ENCODE peak calls at places on chromosomes 2 and 18, in nine cellular contexts. One of them, this sample, is unnamed.

GRCh38 chr2:219082332-219082958 is 21.7 kb upstream of the IHH start:
- DNase-seq in uterus: no peak
- DNase-seq in fibroblast of lung: no peak
- DNase-seq in SK-N-SH: no peak
- DNase-seq in right lobe of liver: peak
- DNase-seq in CD4-positive, alpha-beta T cell: no peak
- DNase-seq in HL-60: no peak
- DNase-seq in WTC11: no peak
- DNase-seq in lower lobe of right lung: peak
- DNase-seq in this sample: no peak

GRCh38 chr2:36808386-36808785 is 111.9 kb downstream of the VIT start:
- DNase-seq in uterus: no peak
- DNase-seq in fibroblast of lung: no peak
- DNase-seq in SK-N-SH: no peak
- DNase-seq in right lobe of liver: no peak
- DNase-seq in CD4-positive, alpha-beta T cell: no peak
- DNase-seq in HL-60: no peak
- DNase-seq in WTC11: no peak
- DNase-seq in lower lobe of right lung: no peak
- DNase-seq in this sample: no peak

GRCh38 chr2:190270298-190270697 is 49.3 kb downstream of the HIBCH start:
- DNase-seq in uterus: no peak
- DNase-seq in fibroblast of lung: peak
- DNase-seq in SK-N-SH: no peak
- DNase-seq in right lobe of liver: no peak
- DNase-seq in CD4-positive, alpha-beta T cell: no peak
- DNase-seq in HL-60: no peak
- DNase-seq in WTC11: no peak
- DNase-seq in lower lobe of right lung: no peak
- DNase-seq in this sample: no peak

GRCh38 chr2:128773641-128774319 is 455.1 kb upstream of the HS6ST1 start:
- DNase-seq in uterus: no peak
- DNase-seq in fibroblast of lung: no peak
- DNase-seq in SK-N-SH: no peak
- DNase-seq in right lobe of liver: peak
- DNase-seq in CD4-positive, alpha-beta T cell: no peak
- DNase-seq in HL-60: no peak
- DNase-seq in WTC11: no peak
- DNase-seq in lower lobe of right lung: no peak
- DNase-seq in this sample: no peak

GRCh38 chr2:201440182-201440581 is 11.1 kb downstream of the TRAK2 start:
- DNase-seq in uterus: no peak
- DNase-seq in fibroblast of lung: no peak
- DNase-seq in SK-N-SH: peak
- DNase-seq in right lobe of liver: peak
- DNase-seq in CD4-positive, alpha-beta T cell: no peak
- DNase-seq in HL-60: no peak
- DNase-seq in WTC11: no peak
- DNase-seq in lower lobe of right lung: no peak
- DNase-seq in this sample: peak

GRCh38 chr2:109513749-109514588 is 99.8 kb downstream of the SEPTIN10 start:
- DNase-seq in uterus: peak
- DNase-seq in fibroblast of lung: peak
- DNase-seq in SK-N-SH: peak
- DNase-seq in right lobe of liver: no peak
- DNase-seq in CD4-positive, alpha-beta T cell: no peak
- DNase-seq in HL-60: no peak
- DNase-seq in WTC11: no peak
- DNase-seq in lower lobe of right lung: no peak
- DNase-seq in this sample: peak

GRCh38 chr2:8279506-8279905 is 402.4 kb upstream of the ID2 start:
- DNase-seq in uterus: no peak
- DNase-seq in fibroblast of lung: no peak
- DNase-seq in SK-N-SH: no peak
- DNase-seq in right lobe of liver: no peak
- DNase-seq in CD4-positive, alpha-beta T cell: no peak
- DNase-seq in HL-60: no peak
- DNase-seq in WTC11: no peak
- DNase-seq in lower lobe of right lung: no peak
- DNase-seq in this sample: no peak

GRCh38 chr2:239000500-239001073 is 152.7 kb downstream of the TWIST2 start:
- DNase-seq in uterus: no peak
- DNase-seq in fibroblast of lung: no peak
- DNase-seq in SK-N-SH: no peak
- DNase-seq in right lobe of liver: no peak
- DNase-seq in CD4-positive, alpha-beta T cell: peak
- DNase-seq in HL-60: no peak
- DNase-seq in WTC11: no peak
- DNase-seq in lower lobe of right lung: no peak
- DNase-seq in this sample: no peak

GRCh38 chr2:156333951-156334495 is 1.5 kb upstream of the NR4A2 start:
- DNase-seq in uterus: peak
- DNase-seq in fibroblast of lung: peak
- DNase-seq in SK-N-SH: peak
- DNase-seq in right lobe of liver: peak
- DNase-seq in CD4-positive, alpha-beta T cell: peak
- DNase-seq in HL-60: no peak
- DNase-seq in WTC11: peak
- DNase-seq in lower lobe of right lung: peak
- DNase-seq in this sample: peak

GRCh38 chr2:179622635-179623034 is 238.8 kb downstream of the ZNF385B start:
- DNase-seq in uterus: no peak
- DNase-seq in fibroblast of lung: no peak
- DNase-seq in SK-N-SH: no peak
- DNase-seq in right lobe of liver: no peak
- DNase-seq in CD4-positive, alpha-beta T cell: no peak
- DNase-seq in HL-60: no peak
- DNase-seq in WTC11: no peak
- DNase-seq in lower lobe of right lung: no peak
- DNase-seq in this sample: no peak

GRCh38 chr2:218217366-218218309 is 649 bp downstream of the ARPC2 start:
- DNase-seq in uterus: peak
- DNase-seq in fibroblast of lung: peak
- DNase-seq in SK-N-SH: peak
- DNase-seq in right lobe of liver: peak
- DNase-seq in CD4-positive, alpha-beta T cell: peak
- DNase-seq in HL-60: no peak
- DNase-seq in WTC11: peak
- DNase-seq in lower lobe of right lung: peak
- DNase-seq in this sample: peak

GRCh38 chr2:30238143-30238800 is 6.9 kb downstream of the LBH start:
- DNase-seq in uterus: no peak
- DNase-seq in fibroblast of lung: no peak
- DNase-seq in SK-N-SH: no peak
- DNase-seq in right lobe of liver: no peak
- DNase-seq in CD4-positive, alpha-beta T cell: no peak
- DNase-seq in HL-60: no peak
- DNase-seq in WTC11: no peak
- DNase-seq in lower lobe of right lung: no peak
- DNase-seq in this sample: no peak

GRCh38 chr2:217634871-217635270 is 367.9 kb downstream of the TNS1 start:
- DNase-seq in uterus: no peak
- DNase-seq in fibroblast of lung: no peak
- DNase-seq in SK-N-SH: no peak
- DNase-seq in right lobe of liver: no peak
- DNase-seq in CD4-positive, alpha-beta T cell: no peak
- DNase-seq in HL-60: no peak
- DNase-seq in WTC11: no peak
- DNase-seq in lower lobe of right lung: no peak
- DNase-seq in this sample: no peak

GRCh38 chr2:228469721-228470120 is 288.2 kb upstream of the SPHKAP start:
- DNase-seq in uterus: no peak
- DNase-seq in fibroblast of lung: no peak
- DNase-seq in SK-N-SH: no peak
- DNase-seq in right lobe of liver: no peak
- DNase-seq in CD4-positive, alpha-beta T cell: no peak
- DNase-seq in HL-60: no peak
- DNase-seq in WTC11: no peak
- DNase-seq in lower lobe of right lung: no peak
- DNase-seq in this sample: no peak

GRCh38 chr2:163367825-163368582 is 367.8 kb downstream of the FIGN start:
- DNase-seq in uterus: no peak
- DNase-seq in fibroblast of lung: no peak
- DNase-seq in SK-N-SH: no peak
- DNase-seq in right lobe of liver: no peak
- DNase-seq in CD4-positive, alpha-beta T cell: no peak
- DNase-seq in HL-60: no peak
- DNase-seq in WTC11: no peak
- DNase-seq in lower lobe of right lung: no peak
- DNase-seq in this sample: no peak

GRCh38 chr18:62461591-62461990 is 61.2 kb upstream of the ZCCHC2 start:
- DNase-seq in uterus: no peak
- DNase-seq in fibroblast of lung: no peak
- DNase-seq in SK-N-SH: no peak
- DNase-seq in right lobe of liver: no peak
- DNase-seq in CD4-positive, alpha-beta T cell: no peak
- DNase-seq in HL-60: no peak
- DNase-seq in WTC11: no peak
- DNase-seq in lower lobe of right lung: no peak
- DNase-seq in this sample: no peak

GRCh38 chr2:109436635-109437225 is 177.0 kb downstream of the SEPTIN10 start:
- DNase-seq in uterus: no peak
- DNase-seq in fibroblast of lung: no peak
- DNase-seq in SK-N-SH: no peak
- DNase-seq in right lobe of liver: no peak
- DNase-seq in CD4-positive, alpha-beta T cell: no peak
- DNase-seq in HL-60: no peak
- DNase-seq in WTC11: no peak
- DNase-seq in lower lobe of right lung: peak
- DNase-seq in this sample: no peak

GRCh38 chr2:70978388-70979357 is at the start of gene ANKRD53:
- DNase-seq in uterus: peak
- DNase-seq in fibroblast of lung: peak
- DNase-seq in SK-N-SH: peak
- DNase-seq in right lobe of liver: peak
- DNase-seq in CD4-positive, alpha-beta T cell: no peak
- DNase-seq in HL-60: no peak
- DNase-seq in WTC11: peak
- DNase-seq in lower lobe of right lung: peak
- DNase-seq in this sample: no peak

GRCh38 chr2:40450066-40450841 is 1.6 kb downstream of the SLC8A1 start:
- DNase-seq in uterus: peak
- DNase-seq in fibroblast of lung: peak
- DNase-seq in SK-N-SH: peak
- DNase-seq in right lobe of liver: no peak
- DNase-seq in CD4-positive, alpha-beta T cell: no peak
- DNase-seq in HL-60: peak
- DNase-seq in WTC11: no peak
- DNase-seq in lower lobe of right lung: peak
- DNase-seq in this sample: no peak

GRCh38 chr2:22497789-22498188 is 887.2 kb upstream of the KLHL29 start:
- DNase-seq in uterus: no peak
- DNase-seq in fibroblast of lung: no peak
- DNase-seq in SK-N-SH: no peak
- DNase-seq in right lobe of liver: no peak
- DNase-seq in CD4-positive, alpha-beta T cell: no peak
- DNase-seq in HL-60: peak
- DNase-seq in WTC11: no peak
- DNase-seq in lower lobe of right lung: no peak
- DNase-seq in this sample: no peak

GRCh38 chr2:134325696-134326095 is 71.8 kb downstream of the MGAT5 start:
- DNase-seq in uterus: no peak
- DNase-seq in fibroblast of lung: no peak
- DNase-seq in SK-N-SH: no peak
- DNase-seq in right lobe of liver: peak
- DNase-seq in CD4-positive, alpha-beta T cell: no peak
- DNase-seq in HL-60: no peak
- DNase-seq in WTC11: no peak
- DNase-seq in lower lobe of right lung: no peak
- DNase-seq in this sample: no peak

GRCh38 chr2:221896505-221897151 is 324.5 kb upstream of the EPHA4 start:
- DNase-seq in uterus: peak
- DNase-seq in fibroblast of lung: peak
- DNase-seq in SK-N-SH: no peak
- DNase-seq in right lobe of liver: no peak
- DNase-seq in CD4-positive, alpha-beta T cell: no peak
- DNase-seq in HL-60: no peak
- DNase-seq in WTC11: no peak
- DNase-seq in lower lobe of right lung: no peak
- DNase-seq in this sample: no peak

GRCh38 chr2:197092431-197092830 is 165.9 kb upstream of the PGAP1 start:
- DNase-seq in uterus: peak
- DNase-seq in fibroblast of lung: peak
- DNase-seq in SK-N-SH: peak
- DNase-seq in right lobe of liver: no peak
- DNase-seq in CD4-positive, alpha-beta T cell: no peak
- DNase-seq in HL-60: no peak
- DNase-seq in WTC11: no peak
- DNase-seq in lower lobe of right lung: no peak
- DNase-seq in this sample: no peak

GRCh38 chr2:34353498-34354113 is 754.5 kb upstream of the FAM98A start:
- DNase-seq in uterus: no peak
- DNase-seq in fibroblast of lung: no peak
- DNase-seq in SK-N-SH: no peak
- DNase-seq in right lobe of liver: no peak
- DNase-seq in CD4-positive, alpha-beta T cell: no peak
- DNase-seq in HL-60: no peak
- DNase-seq in WTC11: no peak
- DNase-seq in lower lobe of right lung: no peak
- DNase-seq in this sample: no peak
- TF ChIP-seq CTCF in uterus: no peak
- TF ChIP-seq CTCF in fibroblast of lung: no peak
- TF ChIP-seq CTCF in SK-N-SH: no peak
- TF ChIP-seq CTCF in right lobe of liver: no peak
- TF ChIP-seq CTCF in CD4-positive, alpha-beta T cell: no peak
- TF ChIP-seq CTCF in HL-60: no peak
- TF ChIP-seq CTCF in WTC11: no peak
- TF ChIP-seq CTCF in lower lobe of right lung: no peak
- TF ChIP-seq CTCF in this sample: no peak

GRCh38 chr2:225948903-225949302 is 549.4 kb downstream of the NYAP2 start:
- DNase-seq in uterus: no peak
- DNase-seq in fibroblast of lung: no peak
- DNase-seq in SK-N-SH: no peak
- DNase-seq in right lobe of liver: no peak
- DNase-seq in CD4-positive, alpha-beta T cell: no peak
- DNase-seq in HL-60: no peak
- DNase-seq in WTC11: peak
- DNase-seq in lower lobe of right lung: no peak
- DNase-seq in this sample: no peak
- TF ChIP-seq CTCF in uterus: no peak
- TF ChIP-seq CTCF in fibroblast of lung: no peak
- TF ChIP-seq CTCF in SK-N-SH: no peak
- TF ChIP-seq CTCF in right lobe of liver: no peak
- TF ChIP-seq CTCF in CD4-positive, alpha-beta T cell: no peak
- TF ChIP-seq CTCF in HL-60: no peak
- TF ChIP-seq CTCF in WTC11: no peak
- TF ChIP-seq CTCF in lower lobe of right lung: no peak
- TF ChIP-seq CTCF in this sample: no peak

GRCh38 chr2:166173263-166173662 is 45.4 kb upstream of the SCN1A start:
- DNase-seq in uterus: no peak
- DNase-seq in fibroblast of lung: no peak
- DNase-seq in SK-N-SH: no peak
- DNase-seq in right lobe of liver: no peak
- DNase-seq in CD4-positive, alpha-beta T cell: no peak
- DNase-seq in HL-60: no peak
- DNase-seq in WTC11: no peak
- DNase-seq in lower lobe of right lung: no peak
- DNase-seq in this sample: no peak
- TF ChIP-seq CTCF in uterus: no peak
- TF ChIP-seq CTCF in fibroblast of lung: no peak
- TF ChIP-seq CTCF in SK-N-SH: no peak
- TF ChIP-seq CTCF in right lobe of liver: no peak
- TF ChIP-seq CTCF in CD4-positive, alpha-beta T cell: no peak
- TF ChIP-seq CTCF in HL-60: no peak
- TF ChIP-seq CTCF in WTC11: no peak
- TF ChIP-seq CTCF in lower lobe of right lung: no peak
- TF ChIP-seq CTCF in this sample: no peak

GRCh38 chr2:181738074-181738473 is 57.8 kb upstream of the NEUROD1 start:
- DNase-seq in uterus: no peak
- DNase-seq in fibroblast of lung: no peak
- DNase-seq in SK-N-SH: no peak
- DNase-seq in right lobe of liver: no peak
- DNase-seq in CD4-positive, alpha-beta T cell: no peak
- DNase-seq in HL-60: no peak
- DNase-seq in WTC11: no peak
- DNase-seq in lower lobe of right lung: no peak
- DNase-seq in this sample: peak
- TF ChIP-seq CTCF in uterus: no peak
- TF ChIP-seq CTCF in fibroblast of lung: peak
- TF ChIP-seq CTCF in SK-N-SH: peak
- TF ChIP-seq CTCF in right lobe of liver: no peak
- TF ChIP-seq CTCF in CD4-positive, alpha-beta T cell: no peak
- TF ChIP-seq CTCF in HL-60: no peak
- TF ChIP-seq CTCF in WTC11: no peak
- TF ChIP-seq CTCF in lower lobe of right lung: no peak
- TF ChIP-seq CTCF in this sample: no peak

This sample was measured in MCF 10A.